ENCODE peak calls at places on chromosome 3, in four cellular contexts. D is uterus, L is Peyer's patch, U is H1. H is an unnamed sample. For H3K36me3, the result is how much of the 10 kb centered on the place peaks cover.

GRCh38 chr3:116085456-116085855 is 359.8 kb downstream of the LSAMP start:
- DNase-seq in U (no peak), D (no peak), L (no peak), H (no peak)

GRCh38 chr3:24598691-24599090 is 104.0 kb upstream of the THRB start:
- DNase-seq in U (no peak), L (no peak), D (no peak), H (no peak)

GRCh38 chr3:172537521-172538158 is 14.4 kb upstream of the TNFSF10 start:
- DNase-seq in U (no peak), D (no peak), L (no peak), H (no peak)

GRCh38 chr3:188305220-188305619 is 151.3 kb downstream of the LPP start:
- DNase-seq in L (no peak), U (no peak), D (no peak), H (no peak)

GRCh38 chr3:171459942-171460225 is 321 bp downstream of the TNIK start:
- DNase-seq in U (peak), L (no peak), D (no peak), H (no peak)

GRCh38 chr3:187183903-187184302 is 13.4 kb upstream of the RTP1 start:
- DNase-seq in U (no peak), D (no peak), L (no peak), H (no peak)

GRCh38 chr3:40741729-40742128 is 217.0 kb downstream of the ZNF621 start:
- DNase-seq in D (peak), L (no peak), U (no peak), H (no peak)

GRCh38 chr3:84783281-84783680 is 175.5 kb upstream of the CADM2 start:
- DNase-seq in U (no peak), D (no peak), L (no peak), H (no peak)

GRCh38 chr3:60363817-60364216 is 887.4 kb downstream of the FHIT start:
- DNase-seq in D (no peak), U (no peak), L (no peak), H (no peak)

GRCh38 chr3:39808467-39809180 is 785 bp upstream of the MYRIP start:
- DNase-seq in L (no peak), U (peak), D (no peak), H (peak)

GRCh38 chr3:18419232-18419631 is 5.9 kb downstream of the SATB1 start:
- DNase-seq in D (no peak), L (no peak), U (no peak), H (no peak)

GRCh38 chr3:33971055-33971454 is 172.6 kb downstream of the PDCD6IP start:
- DNase-seq in D (no peak), L (no peak), U (no peak), H (no peak)

GRCh38 chr3:4829031-4829394 is 150.2 kb upstream of the BHLHE40 start:
- DNase-seq in D (no peak), U (no peak), L (no peak), H (no peak)

GRCh38 chr3:166472015-166472414 is 634.8 kb upstream of the BCHE start:
- DNase-seq in U (no peak), L (no peak), D (no peak), H (no peak)

GRCh38 chr3:48563382-48563918 is at the start of gene UCN2:
- DNase-seq in D (no peak), L (no peak), U (no peak), H (no peak)

DNA sequence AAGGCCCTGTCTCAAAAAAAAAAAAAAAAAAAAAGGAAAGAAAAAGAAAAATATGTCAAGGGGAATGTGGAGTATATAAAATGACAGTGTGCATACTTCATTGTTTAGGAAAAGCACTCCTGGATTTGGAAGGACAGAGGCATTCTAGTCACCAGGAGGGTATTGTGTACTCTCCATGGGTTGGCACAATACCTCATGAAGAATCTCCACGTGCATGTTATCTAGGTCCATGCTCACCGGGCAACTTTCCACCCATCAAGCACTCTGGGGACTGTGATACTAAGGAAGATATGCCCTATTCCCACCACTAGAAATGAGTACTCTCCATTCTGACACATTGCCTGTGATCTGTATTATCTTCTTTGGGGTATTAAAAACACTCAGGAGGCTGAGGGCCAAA is 15.4 kb upstream of the KPNA1 start:
- DNase-seq in D (no peak), U (no peak), L (no peak), H (no peak)
- H3K36me3 ChIP-seq in D (under half), U (under half), L (under half), H (half or more)

GRCh38 chr3:190094201-190094718 is 26.4 kb downstream of the P3H2 start:
- DNase-seq in U (no peak), L (no peak), D (no peak), H (no peak)
- TF ChIP-seq POLR2A in U (no peak), L (no peak), D (no peak), H (no peak)

GRCh38 chr3:141915016-141915415 is 38.6 kb downstream of the ATP1B3 start:
- DNase-seq in D (no peak), L (no peak), U (no peak), H (no peak)
- H3K36me3 ChIP-seq in D (under half), L (under half), U (half or more), H (under half)

GRCh38 chr3:196609343-196609775 is 30.1 kb upstream of the NRROS start:
- DNase-seq in D (peak), L (peak), U (peak), H (peak)
- TF ChIP-seq POLR2A in D (no peak), L (no peak), U (no peak), H (no peak)